ENCODE peak calls at places on chromosomes 3 and 15, in eight cellular contexts. K is HCT116, T is GM23248, D is left ventricle myocardium inferior, Q is astrocyte, C is colonic mucosa, I is osteoblast, S is ovary. R is an unnamed sample.

GRCh38 chr3:121916189-121916588 is 22.0 kb downstream of the SLC15A2 start:
- DNase-seq in K (no peak), T (no peak), D (no peak), Q (no peak), C (no peak), I (no peak), S (no peak), R (no peak)

GRCh38 chr3:31699309-31699953 is 166.7 kb downstream of the STT3B start:
- DNase-seq in K (no peak), T (peak; percentile 34), D (no peak), Q (no peak), C (no peak), I (peak; percentile 75), S (no peak), R (no peak)

GRCh38 chr15:71937650-71938311 is 127.4 kb downstream of the NR2E3 start:
- DNase-seq in K (no peak), T (no peak), D (no peak), Q (no peak), C (no peak), I (no peak), S (no peak), R (no peak)

GRCh38 chr15:90588427-90588826 is 58.7 kb downstream of the CRTC3 start:
- DNase-seq in K (no peak), T (no peak), D (no peak), Q (peak; percentile 7), C (no peak), I (no peak), S (no peak), R (no peak)

GRCh38 chr3:67361770-67362169 is 292.6 kb downstream of the SUCLG2 start:
- DNase-seq in K (no peak), T (no peak), D (no peak), Q (no peak), C (no peak), I (no peak), S (no peak), R (no peak)

GRCh38 chr3:46585799-46586693 is 19.9 kb upstream of the LRRC2 start:
- DNase-seq in K (no peak), T (no peak), D (no peak), Q (no peak), C (no peak), I (no peak), S (no peak), R (no peak)

GRCh38 chr3:189446959-189447560 is 184.1 kb upstream of the TP63 start:
- DNase-seq in K (no peak), T (no peak), D (no peak), Q (peak; percentile 38), C (no peak), I (peak; percentile 76), S (no peak), R (no peak)

GRCh38 chr3:19146685-19147650 is 1.3 kb upstream of the KCNH8 start:
- DNase-seq in K (peak; percentile 19), T (peak; percentile 61), D (peak; percentile 46), Q (peak; percentile 26), C (peak; percentile 84), I (peak; percentile 73), S (peak; percentile 76), R (peak; percentile 36)

GRCh38 chr15:34753236-34753894 is 1.4 kb downstream of the GJD2 start:
- DNase-seq in K (no peak), T (peak; percentile 78), D (peak; percentile 14), Q (peak; percentile 36), C (no peak), I (peak; percentile 90), S (no peak), R (no peak)

GRCh38 chr3:132432639-132433038 is 15.3 kb downstream of the DNAJC13 start:
- DNase-seq in K (peak; percentile 34), T (peak; percentile 77), D (no peak), Q (peak; percentile 88), C (no peak), I (peak; percentile 87), S (no peak), R (no peak)

GRCh38 chr3:97969541-97969940 is 2.7 kb downstream of the RIOX2 start:
- DNase-seq in K (no peak), T (no peak), D (no peak), Q (no peak), C (no peak), I (no peak), S (no peak), R (no peak)

GRCh38 chr3:181052256-181052655 is 62.7 kb upstream of the DNAJC19 start:
- DNase-seq in K (no peak), T (no peak), D (no peak), Q (peak; percentile 63), C (no peak), I (no peak), S (no peak), R (no peak)

GRCh38 chr3:70531838-70532489 is 219.5 kb upstream of the MDFIC2 start:
- DNase-seq in K (no peak), T (no peak), D (no peak), Q (no peak), C (no peak), I (peak; percentile 26), S (no peak), R (no peak)

DNA sequence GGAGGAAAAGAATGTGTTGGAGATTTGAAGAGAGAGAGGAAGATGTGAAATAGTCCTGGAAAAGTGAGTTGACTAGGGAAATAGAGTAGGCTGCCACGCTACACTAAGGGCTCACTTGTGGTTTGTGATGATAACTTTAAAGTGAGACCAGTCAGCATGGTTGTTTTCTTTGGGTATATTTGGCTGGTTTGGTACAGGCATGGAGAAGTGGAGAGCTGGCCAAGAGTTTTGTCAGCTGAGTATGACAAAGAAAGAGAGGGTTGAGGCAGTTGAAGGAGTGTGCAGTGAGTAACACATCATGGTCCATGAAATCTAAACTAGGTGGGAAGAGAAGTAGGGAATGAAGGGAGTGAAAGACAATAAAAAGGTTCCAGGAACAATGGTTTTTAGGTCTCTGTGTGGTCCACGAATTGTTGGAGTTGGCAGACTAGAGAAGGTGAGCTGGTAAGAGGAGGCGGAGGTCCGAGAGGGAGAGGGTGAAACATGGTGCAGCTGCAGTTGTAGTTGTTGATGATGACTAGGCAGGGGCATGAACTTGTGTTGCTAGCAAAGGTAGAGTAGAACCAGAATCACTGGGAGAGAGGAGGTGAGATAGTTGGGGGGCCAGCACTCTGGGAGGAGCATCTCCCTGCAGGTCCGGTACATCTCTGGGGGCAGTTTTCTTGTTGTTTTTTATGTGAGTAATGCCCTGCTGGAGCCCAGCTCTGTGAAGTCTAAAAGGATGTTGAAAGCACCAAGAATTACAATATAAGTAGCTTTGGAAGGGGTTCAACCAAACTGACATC is 21.0 kb downstream of the ZNF80 start:
- DNase-seq in K (no peak), T (peak; percentile 73), D (no peak), Q (peak; percentile 73), C (no peak), I (no peak), S (no peak), R (no peak)
- H3K4me3 ChIP-seq in K (no peak overlapping the region), T (no peak overlapping the region), D (no peak overlapping the region), Q (no peak overlapping the region), C (no peak overlapping the region), I (peak overlapping the region; percentile 5), S (no peak overlapping the region), R (no peak overlapping the region)

GRCh38 chr3:175731543-175731942 is 872.4 kb downstream of the NAALADL2 start:
- DNase-seq in K (no peak), T (no peak), D (no peak), Q (no peak), C (no peak), I (no peak), S (no peak), R (no peak)

GRCh38 chr3:175729466-175729865 is 870.3 kb downstream of the NAALADL2 start:
- DNase-seq in K (no peak), T (no peak), D (no peak), Q (no peak), C (no peak), I (no peak), S (no peak), R (no peak)

GRCh38 chr3:175728566-175728965 is 869.4 kb downstream of the NAALADL2 start:
- DNase-seq in K (no peak), T (no peak), D (no peak), Q (no peak), C (no peak), I (no peak), S (no peak), R (no peak)

GRCh38 chr3:175735866-175736265 is 876.7 kb downstream of the NAALADL2 start:
- DNase-seq in K (no peak), T (no peak), D (no peak), Q (no peak), C (no peak), I (no peak), S (no peak), R (no peak)

DNA sequence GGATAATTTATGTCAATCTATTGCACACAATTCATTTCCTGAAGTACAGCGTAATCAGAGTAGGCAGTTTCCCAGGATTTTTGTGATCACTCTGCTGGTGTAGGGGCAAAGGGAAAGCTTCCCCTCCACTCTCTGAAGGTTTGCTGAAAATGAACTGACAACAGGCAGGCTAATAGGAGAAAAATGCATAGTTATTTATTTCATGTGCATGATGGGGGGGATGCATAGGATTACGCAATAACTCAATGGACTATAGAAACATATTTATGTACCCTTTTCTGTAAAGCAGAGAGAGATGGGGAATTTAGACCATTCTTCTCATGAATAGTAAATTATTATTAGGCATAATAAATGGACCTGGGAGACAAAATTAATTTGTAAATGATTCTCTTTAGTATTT is 872.9 kb downstream of the NAALADL2 start:
- DNase-seq in K (no peak), T (no peak), D (no peak), Q (no peak), C (no peak), I (no peak), S (no peak), R (no peak)
- H3K9me3 ChIP-seq in K (no peaks in the 10 kb centered on the region), T (no peaks in the 10 kb centered on the region), D (peaks cover 16% of the 10 kb centered on the region), Q (no peaks in the 10 kb centered on the region), C (no peaks in the 10 kb centered on the region), I (no peaks in the 10 kb centered on the region), S (no peaks in the 10 kb centered on the region), R (no peaks in the 10 kb centered on the region)

GRCh38 chr3:119347036-119347435 is 52.9 kb downstream of the ARHGAP31 start:
- DNase-seq in K (no peak), T (no peak), D (no peak), Q (no peak), C (no peak), I (no peak), S (no peak), R (no peak)

GRCh38 chr3:119352863-119353527 is 58.8 kb downstream of the ARHGAP31 start:
- DNase-seq in K (peak; percentile 8), T (peak; percentile 83), D (no peak), Q (peak; percentile 62), C (no peak), I (no peak), S (no peak), R (no peak)

GRCh38 chr3:119349353-119349752 is 55.2 kb downstream of the ARHGAP31 start:
- DNase-seq in K (no peak), T (no peak), D (no peak), Q (no peak), C (no peak), I (no peak), S (no peak), R (no peak)

GRCh38 chr3:119352235-119352634 is 58.1 kb downstream of the ARHGAP31 start:
- DNase-seq in K (no peak), T (peak; percentile 45), D (no peak), Q (peak; percentile 53), C (no peak), I (no peak), S (no peak), R (no peak)

GRCh38 chr3:119350114-119350513 is 55.9 kb downstream of the ARHGAP31 start:
- DNase-seq in K (no peak), T (no peak), D (no peak), Q (no peak), C (no peak), I (no peak), S (no peak), R (no peak)
- H3K4me3 ChIP-seq in K (no peak overlapping the region), T (no peak overlapping the region), D (peak overlapping the region; percentile 20), Q (no peak overlapping the region), C (no peak overlapping the region), I (no peak overlapping the region), S (no peak overlapping the region), R (no peak overlapping the region)

GRCh38 chr3:157406376-157406775 is 30.3 kb upstream of the PTX3 start:
- DNase-seq in K (no peak), T (no peak), D (no peak), Q (no peak), C (no peak), I (no peak), S (no peak), R (no peak)
- H3K9me3 ChIP-seq in K (no peaks in the 10 kb centered on the region), T (no peaks in the 10 kb centered on the region), D (no peaks in the 10 kb centered on the region), Q (no peaks in the 10 kb centered on the region), C (no peaks in the 10 kb centered on the region), I (no peaks in the 10 kb centered on the region), S (no peaks in the 10 kb centered on the region), R (no peaks in the 10 kb centered on the region)